ENCODE peak calls at places on chromosome 1, in seven cellular contexts. One of them, this sample, is unnamed.
A peak's percentile ranks its signal among the peaks of the same experiment; 100 is the strongest.

GRCh38 chr1:153533689-153534201 is 2.0 kb downstream of the S100A6 start:
- DNase-seq in H54: peak; percentile 91
- DNase-seq in posterior vena cava: peak; percentile 92
- DNase-seq in GM04503: peak; percentile 76
- DNase-seq in activated CD4-positive, CD25-positive, alpha-beta regulatory T cell treated with anti-CD3 and anti-CD28 coated beads, Interleukin-2, amount 50 U/mL, for 72 hours: peak; percentile 28
- DNase-seq in naive thymus-derived CD8-positive, alpha-beta T cell: no peak
- DNase-seq in ovary: peak; percentile 70
- DNase-seq in this sample: peak; percentile 87

GRCh38 chr1:109298666-109299086 is 8.1 kb downstream of the MYBPHL start:
- DNase-seq in posterior vena cava: no peak
- DNase-seq in GM04503: no peak
- DNase-seq in H54: no peak
- DNase-seq in naive thymus-derived CD8-positive, alpha-beta T cell: no peak
- DNase-seq in activated CD4-positive, CD25-positive, alpha-beta regulatory T cell treated with anti-CD3 and anti-CD28 coated beads, Interleukin-2, amount 50 U/mL, for 72 hours: no peak
- DNase-seq in ovary: no peak
- DNase-seq in this sample: no peak

GRCh38 chr1:12161324-12161661 is 5.5 kb upstream of the TNFRSF1B start:
- DNase-seq in naive thymus-derived CD8-positive, alpha-beta T cell: no peak
- DNase-seq in activated CD4-positive, CD25-positive, alpha-beta regulatory T cell treated with anti-CD3 and anti-CD28 coated beads, Interleukin-2, amount 50 U/mL, for 72 hours: no peak
- DNase-seq in H54: no peak
- DNase-seq in posterior vena cava: no peak
- DNase-seq in GM04503: no peak
- DNase-seq in ovary: no peak
- DNase-seq in this sample: no peak

GRCh38 chr1:111729271-111729921 is 9.8 kb downstream of the INKA2 start:
- DNase-seq in GM04503: no peak
- DNase-seq in ovary: no peak
- DNase-seq in H54: no peak
- DNase-seq in activated CD4-positive, CD25-positive, alpha-beta regulatory T cell treated with anti-CD3 and anti-CD28 coated beads, Interleukin-2, amount 50 U/mL, for 72 hours: no peak
- DNase-seq in posterior vena cava: peak; percentile 55
- DNase-seq in naive thymus-derived CD8-positive, alpha-beta T cell: no peak
- DNase-seq in this sample: no peak

GRCh38 chr1:11126544-11126943 is 26.9 kb upstream of the EXOSC10 start:
- DNase-seq in ovary: no peak
- DNase-seq in GM04503: no peak
- DNase-seq in posterior vena cava: no peak
- DNase-seq in naive thymus-derived CD8-positive, alpha-beta T cell: no peak
- DNase-seq in H54: no peak
- DNase-seq in activated CD4-positive, CD25-positive, alpha-beta regulatory T cell treated with anti-CD3 and anti-CD28 coated beads, Interleukin-2, amount 50 U/mL, for 72 hours: no peak
- DNase-seq in this sample: no peak

GRCh38 chr1:154747841-154748766 is 122.0 kb downstream of the KCNN3 start:
- DNase-seq in H54: no peak
- DNase-seq in naive thymus-derived CD8-positive, alpha-beta T cell: peak; percentile 36
- DNase-seq in GM04503: no peak
- DNase-seq in posterior vena cava: no peak
- DNase-seq in ovary: peak; percentile 21
- DNase-seq in activated CD4-positive, CD25-positive, alpha-beta regulatory T cell treated with anti-CD3 and anti-CD28 coated beads, Interleukin-2, amount 50 U/mL, for 72 hours: peak; percentile 42
- DNase-seq in this sample: no peak

GRCh38 chr1:211174375-211174774 is 40.4 kb upstream of the KCNH1 start:
- DNase-seq in naive thymus-derived CD8-positive, alpha-beta T cell: no peak
- DNase-seq in activated CD4-positive, CD25-positive, alpha-beta regulatory T cell treated with anti-CD3 and anti-CD28 coated beads, Interleukin-2, amount 50 U/mL, for 72 hours: no peak
- DNase-seq in ovary: no peak
- DNase-seq in GM04503: no peak
- DNase-seq in H54: no peak
- DNase-seq in posterior vena cava: no peak
- DNase-seq in this sample: no peak

GRCh38 chr1:219478811-219479210 is 134.1 kb downstream of the ZC3H11B start:
- DNase-seq in ovary: no peak
- DNase-seq in GM04503: no peak
- DNase-seq in H54: no peak
- DNase-seq in naive thymus-derived CD8-positive, alpha-beta T cell: no peak
- DNase-seq in posterior vena cava: no peak
- DNase-seq in activated CD4-positive, CD25-positive, alpha-beta regulatory T cell treated with anti-CD3 and anti-CD28 coated beads, Interleukin-2, amount 50 U/mL, for 72 hours: no peak
- DNase-seq in this sample: no peak

GRCh38 chr1:158461534-158461933 is at the start of gene OR10K1:
- DNase-seq in posterior vena cava: no peak
- DNase-seq in activated CD4-positive, CD25-positive, alpha-beta regulatory T cell treated with anti-CD3 and anti-CD28 coated beads, Interleukin-2, amount 50 U/mL, for 72 hours: no peak
- DNase-seq in GM04503: no peak
- DNase-seq in naive thymus-derived CD8-positive, alpha-beta T cell: no peak
- DNase-seq in H54: no peak
- DNase-seq in ovary: no peak
- DNase-seq in this sample: no peak

GRCh38 chr1:51636765-51637522 is 20.1 kb downstream of the OSBPL9 start:
- DNase-seq in H54: no peak
- DNase-seq in posterior vena cava: no peak
- DNase-seq in naive thymus-derived CD8-positive, alpha-beta T cell: no peak
- DNase-seq in ovary: peak; percentile 80
- DNase-seq in GM04503: peak; percentile 83
- DNase-seq in activated CD4-positive, CD25-positive, alpha-beta regulatory T cell treated with anti-CD3 and anti-CD28 coated beads, Interleukin-2, amount 50 U/mL, for 72 hours: no peak
- DNase-seq in this sample: no peak

GRCh38 chr1:229972600-229973296 is 94.3 kb upstream of the GALNT2 start:
- DNase-seq in activated CD4-positive, CD25-positive, alpha-beta regulatory T cell treated with anti-CD3 and anti-CD28 coated beads, Interleukin-2, amount 50 U/mL, for 72 hours: no peak
- DNase-seq in posterior vena cava: no peak
- DNase-seq in ovary: no peak
- DNase-seq in H54: no peak
- DNase-seq in GM04503: no peak
- DNase-seq in naive thymus-derived CD8-positive, alpha-beta T cell: no peak
- DNase-seq in this sample: no peak

GRCh38 chr1:231973840-231974239 is 347.2 kb downstream of the DISC1 start:
- DNase-seq in naive thymus-derived CD8-positive, alpha-beta T cell: no peak
- DNase-seq in ovary: no peak
- DNase-seq in GM04503: no peak
- DNase-seq in posterior vena cava: no peak
- DNase-seq in activated CD4-positive, CD25-positive, alpha-beta regulatory T cell treated with anti-CD3 and anti-CD28 coated beads, Interleukin-2, amount 50 U/mL, for 72 hours: no peak
- DNase-seq in H54: no peak
- DNase-seq in this sample: no peak

GRCh38 chr1:176119549-176119948 is 87.5 kb downstream of the COP1 start:
- DNase-seq in GM04503: no peak
- DNase-seq in H54: no peak
- DNase-seq in ovary: no peak
- DNase-seq in posterior vena cava: no peak
- DNase-seq in activated CD4-positive, CD25-positive, alpha-beta regulatory T cell treated with anti-CD3 and anti-CD28 coated beads, Interleukin-2, amount 50 U/mL, for 72 hours: no peak
- DNase-seq in naive thymus-derived CD8-positive, alpha-beta T cell: no peak
- DNase-seq in this sample: peak; percentile 20

GRCh38 chr1:9822490-9822889 is 1.3 kb downstream of the CLSTN1 start:
- DNase-seq in H54: no peak
- DNase-seq in ovary: no peak
- DNase-seq in activated CD4-positive, CD25-positive, alpha-beta regulatory T cell treated with anti-CD3 and anti-CD28 coated beads, Interleukin-2, amount 50 U/mL, for 72 hours: no peak
- DNase-seq in naive thymus-derived CD8-positive, alpha-beta T cell: no peak
- DNase-seq in GM04503: no peak
- DNase-seq in posterior vena cava: no peak
- DNase-seq in this sample: no peak

GRCh38 chr1:234987415-234988159 is 141.1 kb downstream of the TOMM20 start:
- DNase-seq in naive thymus-derived CD8-positive, alpha-beta T cell: no peak
- DNase-seq in activated CD4-positive, CD25-positive, alpha-beta regulatory T cell treated with anti-CD3 and anti-CD28 coated beads, Interleukin-2, amount 50 U/mL, for 72 hours: no peak
- DNase-seq in ovary: peak; percentile 92
- DNase-seq in posterior vena cava: peak; percentile 92
- DNase-seq in H54: no peak
- DNase-seq in GM04503: peak; percentile 90
- DNase-seq in this sample: no peak

GRCh38 chr1:215264649-215265048 is 182.1 kb downstream of the KCNK2 start:
- DNase-seq in H54: no peak
- DNase-seq in posterior vena cava: no peak
- DNase-seq in activated CD4-positive, CD25-positive, alpha-beta regulatory T cell treated with anti-CD3 and anti-CD28 coated beads, Interleukin-2, amount 50 U/mL, for 72 hours: no peak
- DNase-seq in ovary: no peak
- DNase-seq in GM04503: no peak
- DNase-seq in naive thymus-derived CD8-positive, alpha-beta T cell: no peak
- DNase-seq in this sample: no peak

GRCh38 chr1:165933446-165934170 is 106.2 kb downstream of the UCK2 start:
- DNase-seq in ovary: no peak
- DNase-seq in activated CD4-positive, CD25-positive, alpha-beta regulatory T cell treated with anti-CD3 and anti-CD28 coated beads, Interleukin-2, amount 50 U/mL, for 72 hours: no peak
- DNase-seq in GM04503: no peak
- DNase-seq in naive thymus-derived CD8-positive, alpha-beta T cell: no peak
- DNase-seq in posterior vena cava: no peak
- DNase-seq in H54: no peak
- DNase-seq in this sample: no peak

GRCh38 chr1:9242338-9242969 is 7.9 kb downstream of the H6PD start:
- DNase-seq in GM04503: no peak
- DNase-seq in H54: no peak
- DNase-seq in posterior vena cava: peak; percentile 88
- DNase-seq in naive thymus-derived CD8-positive, alpha-beta T cell: no peak
- DNase-seq in activated CD4-positive, CD25-positive, alpha-beta regulatory T cell treated with anti-CD3 and anti-CD28 coated beads, Interleukin-2, amount 50 U/mL, for 72 hours: no peak
- DNase-seq in ovary: peak; percentile 84
- DNase-seq in this sample: no peak

GRCh38 chr1:77671836-77672235 is 10.6 kb downstream of the ZZZ3 start:
- DNase-seq in GM04503: no peak
- DNase-seq in posterior vena cava: no peak
- DNase-seq in ovary: no peak
- DNase-seq in naive thymus-derived CD8-positive, alpha-beta T cell: no peak
- DNase-seq in H54: no peak
- DNase-seq in activated CD4-positive, CD25-positive, alpha-beta regulatory T cell treated with anti-CD3 and anti-CD28 coated beads, Interleukin-2, amount 50 U/mL, for 72 hours: no peak
- DNase-seq in this sample: no peak

GRCh38 chr1:211537253-211537652 is 41.7 kb downstream of the SLC30A1 start:
- DNase-seq in naive thymus-derived CD8-positive, alpha-beta T cell: no peak
- DNase-seq in activated CD4-positive, CD25-positive, alpha-beta regulatory T cell treated with anti-CD3 and anti-CD28 coated beads, Interleukin-2, amount 50 U/mL, for 72 hours: no peak
- DNase-seq in ovary: no peak
- DNase-seq in posterior vena cava: no peak
- DNase-seq in H54: peak; percentile 41
- DNase-seq in GM04503: no peak
- DNase-seq in this sample: no peak

GRCh38 chr1:176382163-176382562 is 80.8 kb upstream of the PAPPA2 start:
- DNase-seq in ovary: no peak
- DNase-seq in activated CD4-positive, CD25-positive, alpha-beta regulatory T cell treated with anti-CD3 and anti-CD28 coated beads, Interleukin-2, amount 50 U/mL, for 72 hours: no peak
- DNase-seq in H54: no peak
- DNase-seq in posterior vena cava: no peak
- DNase-seq in GM04503: no peak
- DNase-seq in naive thymus-derived CD8-positive, alpha-beta T cell: no peak
- DNase-seq in this sample: no peak

GRCh38 chr1:19496529-19496877 is 11.2 kb upstream of the CAPZB start:
- DNase-seq in naive thymus-derived CD8-positive, alpha-beta T cell: no peak
- DNase-seq in ovary: no peak
- DNase-seq in GM04503: no peak
- DNase-seq in posterior vena cava: no peak
- DNase-seq in H54: no peak
- DNase-seq in activated CD4-positive, CD25-positive, alpha-beta regulatory T cell treated with anti-CD3 and anti-CD28 coated beads, Interleukin-2, amount 50 U/mL, for 72 hours: no peak
- DNase-seq in this sample: no peak

GRCh38 chr1:53078333-53079101 is 16.5 kb downstream of the PODN start:
- DNase-seq in H54: no peak
- DNase-seq in posterior vena cava: peak; percentile 78
- DNase-seq in GM04503: no peak
- DNase-seq in naive thymus-derived CD8-positive, alpha-beta T cell: no peak
- DNase-seq in ovary: no peak
- DNase-seq in activated CD4-positive, CD25-positive, alpha-beta regulatory T cell treated with anti-CD3 and anti-CD28 coated beads, Interleukin-2, amount 50 U/mL, for 72 hours: no peak
- DNase-seq in this sample: no peak

GRCh38 chr1:182122855-182123254 is 61.3 kb upstream of the ZNF648 start:
- DNase-seq in naive thymus-derived CD8-positive, alpha-beta T cell: no peak
- DNase-seq in activated CD4-positive, CD25-positive, alpha-beta regulatory T cell treated with anti-CD3 and anti-CD28 coated beads, Interleukin-2, amount 50 U/mL, for 72 hours: no peak
- DNase-seq in H54: no peak
- DNase-seq in posterior vena cava: no peak
- DNase-seq in GM04503: no peak
- DNase-seq in ovary: no peak
- DNase-seq in this sample: no peak

GRCh38 chr1:21703318-21703963 is 34.3 kb upstream of the RAP1GAP start:
- DNase-seq in ovary: no peak
- DNase-seq in GM04503: peak; percentile 63
- DNase-seq in H54: no peak
- DNase-seq in posterior vena cava: no peak
- DNase-seq in naive thymus-derived CD8-positive, alpha-beta T cell: no peak
- DNase-seq in activated CD4-positive, CD25-positive, alpha-beta regulatory T cell treated with anti-CD3 and anti-CD28 coated beads, Interleukin-2, amount 50 U/mL, for 72 hours: no peak
- DNase-seq in this sample: peak; percentile 41

GRCh38 chr1:31405578-31406245 is 7.3 kb upstream of the SERINC2 start:
- DNase-seq in ovary: no peak
- DNase-seq in naive thymus-derived CD8-positive, alpha-beta T cell: no peak
- DNase-seq in posterior vena cava: no peak
- DNase-seq in activated CD4-positive, CD25-positive, alpha-beta regulatory T cell treated with anti-CD3 and anti-CD28 coated beads, Interleukin-2, amount 50 U/mL, for 72 hours: no peak
- DNase-seq in GM04503: no peak
- DNase-seq in H54: no peak
- DNase-seq in this sample: no peak

GRCh38 chr1:177884499-177885021 is 85.3 kb downstream of the SEC16B start:
- DNase-seq in posterior vena cava: no peak
- DNase-seq in activated CD4-positive, CD25-positive, alpha-beta regulatory T cell treated with anti-CD3 and anti-CD28 coated beads, Interleukin-2, amount 50 U/mL, for 72 hours: no peak
- DNase-seq in naive thymus-derived CD8-positive, alpha-beta T cell: no peak
- DNase-seq in H54: no peak
- DNase-seq in GM04503: no peak
- DNase-seq in ovary: no peak
- DNase-seq in this sample: no peak

GRCh38 chr1:165483412-165483811 is 38.5 kb upstream of the RXRG start:
- DNase-seq in H54: no peak
- DNase-seq in GM04503: no peak
- DNase-seq in ovary: no peak
- DNase-seq in posterior vena cava: no peak
- DNase-seq in activated CD4-positive, CD25-positive, alpha-beta regulatory T cell treated with anti-CD3 and anti-CD28 coated beads, Interleukin-2, amount 50 U/mL, for 72 hours: no peak
- DNase-seq in naive thymus-derived CD8-positive, alpha-beta T cell: no peak
- DNase-seq in this sample: no peak

GRCh38 chr1:33152685-33153432 is 29.0 kb downstream of the TRIM62 start:
- DNase-seq in posterior vena cava: peak; percentile 89
- DNase-seq in ovary: peak; percentile 71
- DNase-seq in GM04503: peak; percentile 51
- DNase-seq in H54: no peak
- DNase-seq in activated CD4-positive, CD25-positive, alpha-beta regulatory T cell treated with anti-CD3 and anti-CD28 coated beads, Interleukin-2, amount 50 U/mL, for 72 hours: no peak
- DNase-seq in naive thymus-derived CD8-positive, alpha-beta T cell: no peak
- DNase-seq in this sample: no peak

GRCh38 chr1:40944326-40944725 is 35.2 kb upstream of the CTPS1 start:
- DNase-seq in ovary: peak; percentile 59
- DNase-seq in GM04503: no peak
- DNase-seq in posterior vena cava: no peak
- DNase-seq in activated CD4-positive, CD25-positive, alpha-beta regulatory T cell treated with anti-CD3 and anti-CD28 coated beads, Interleukin-2, amount 50 U/mL, for 72 hours: no peak
- DNase-seq in naive thymus-derived CD8-positive, alpha-beta T cell: no peak
- DNase-seq in H54: no peak
- DNase-seq in this sample: no peak